ENCODE peak calls at places on chromosomes 2 and 18, in seven cellular contexts. C is GM23338, U is body of pancreas, R is type B pancreatic cell, I is cardiac fibroblast, H is neural crest cell, Y is fibroblast of the aortic adventitia. K is an unnamed sample.

GRCh38 chr2:3204451-3204850 is 173.2 kb downstream of the EIPR1 start:
- DNase-seq in C (no peak), U (no peak), R (no peak), I (no peak), H (no peak), Y (no peak), K (no peak)

GRCh38 chr2:60385648-60386047 is 167.8 kb downstream of the BCL11A start:
- DNase-seq in C (no peak), U (no peak), R (no peak), I (no peak), H (no peak), Y (no peak), K (no peak)

GRCh38 chr2:54088191-54088634 is 27.2 kb upstream of the ACYP2 start:
- DNase-seq in C (no peak), U (no peak), R (no peak), I (peak), H (no peak), Y (peak), K (no peak)

GRCh38 chr18:3238742-3239141 is 8.9 kb upstream of the MYL12A start:
- DNase-seq in C (no peak), U (no peak), R (no peak), I (no peak), H (no peak), Y (no peak), K (no peak)

GRCh38 chr18:8375269-8375668 is 234.0 kb upstream of the RAB12 start:
- DNase-seq in C (no peak), U (no peak), R (no peak), I (no peak), H (no peak), Y (no peak), K (no peak)

GRCh38 chr2:62461707-62462106 is 44.3 kb downstream of the TMEM17 start:
- DNase-seq in C (no peak), U (peak), R (no peak), I (peak), H (no peak), Y (peak), K (no peak)

GRCh38 chr2:179538406-179538805 is 273.8 kb upstream of the SESTD1 start:
- DNase-seq in C (no peak), U (no peak), R (no peak), I (peak), H (no peak), Y (peak), K (no peak)

GRCh38 chr2:45177870-45178269 is 168.6 kb upstream of the SIX2 start:
- DNase-seq in C (no peak), U (no peak), R (no peak), I (peak), H (no peak), Y (peak), K (no peak)

GRCh38 chr2:8641516-8641915 is 40.3 kb upstream of the ID2 start:
- DNase-seq in C (no peak), U (no peak), R (no peak), I (no peak), H (no peak), Y (no peak), K (no peak)

GRCh38 chr2:100619951-100620350 is 57.2 kb downstream of the PDCL3 start:
- DNase-seq in C (no peak), U (no peak), R (no peak), I (no peak), H (no peak), Y (no peak), K (no peak)

GRCh38 chr2:239549711-239550265 is 149.0 kb upstream of the HDAC4 start:
- DNase-seq in C (no peak), U (peak), R (no peak), I (no peak), H (no peak), Y (no peak), K (peak)

GRCh38 chr2:136424112-136424511 is 306.2 kb upstream of the CXCR4 start:
- DNase-seq in C (no peak), U (no peak), R (no peak), I (no peak), H (no peak), Y (no peak), K (no peak)

GRCh38 chr2:229431331-229431954 is 160.4 kb upstream of the PID1 start:
- DNase-seq in C (peak), U (no peak), R (no peak), I (peak), H (no peak), Y (peak), K (no peak)

GRCh38 chr2:23268467-23269263 is 116.3 kb upstream of the KLHL29 start:
- DNase-seq in C (no peak), U (no peak), R (no peak), I (no peak), H (no peak), Y (no peak), K (no peak)

GRCh38 chr2:216714412-216714775 is 19.0 kb upstream of the IGFBP5 start:
- DNase-seq in C (no peak), U (no peak), R (no peak), I (peak), H (no peak), Y (no peak), K (no peak)

GRCh38 chr2:96122391-96122790 is 6.0 kb upstream of the ADRA2B start:
- DNase-seq in C (no peak), U (no peak), R (no peak), I (no peak), H (no peak), Y (no peak), K (no peak)

GRCh38 chr2:128324897-128325410 is 6.3 kb upstream of the HS6ST1 start:
- DNase-seq in C (no peak), U (no peak), R (no peak), I (no peak), H (no peak), Y (no peak), K (no peak)

GRCh38 chr18:36493349-36494281 is 196.1 kb downstream of the FHOD3 start:
- DNase-seq in C (peak), U (peak), R (no peak), I (peak), H (no peak), Y (peak), K (no peak)

GRCh38 chr2:201420442-201421113 is 30.7 kb downstream of the TRAK2 start:
- DNase-seq in C (no peak), U (no peak), R (no peak), I (peak), H (no peak), Y (peak), K (no peak)

GRCh38 chr2:36615214-36615613 is 17.2 kb upstream of the FEZ2 start:
- DNase-seq in C (peak), U (no peak), R (no peak), I (peak), H (no peak), Y (peak), K (no peak)

GRCh38 chr2:148885988-148886387 is 11.0 kb downstream of the KIF5C start:
- DNase-seq in C (no peak), U (no peak), R (no peak), I (no peak), H (no peak), Y (no peak), K (no peak)

GRCh38 chr2:212451786-212452200 is 86.8 kb downstream of the ERBB4 start:
- DNase-seq in C (peak), U (no peak), R (no peak), I (peak), H (no peak), Y (peak), K (no peak)

GRCh38 chr2:70769450-70769849 is 1.4 kb upstream of the ADD2 start:
- DNase-seq in C (no peak), U (no peak), R (no peak), I (no peak), H (no peak), Y (no peak), K (no peak)

GRCh38 chr2:197270601-197271000 is 40.0 kb downstream of the ANKRD44 start:
- DNase-seq in C (no peak), U (no peak), R (no peak), I (no peak), H (no peak), Y (no peak), K (no peak)

GRCh38 chr18:39870586-39870985 is 2084.4 kb upstream of the PIK3C3 start:
- DNase-seq in C (no peak), U (no peak), R (no peak), I (peak), H (no peak), Y (no peak), K (no peak)

GRCh38 chr2:172709566-172710291 is 25.9 kb upstream of the RAPGEF4 start:
- DNase-seq in C (no peak), U (no peak), R (no peak), I (no peak), H (no peak), Y (no peak), K (no peak)

GRCh38 chr2:102366406-102367112 is 11.0 kb downstream of the IL18R1 start:
- DNase-seq in C (no peak), U (no peak), R (no peak), I (no peak), H (no peak), Y (no peak), K (no peak)

GRCh38 chr2:104523921-104524320 is 330.0 kb upstream of the POU3F3 start:
- DNase-seq in C (no peak), U (no peak), R (no peak), I (no peak), H (no peak), Y (no peak), K (no peak)

GRCh38 chr2:109475531-109476210 is 138.1 kb downstream of the SEPTIN10 start:
- DNase-seq in C (no peak), U (no peak), R (no peak), I (peak), H (no peak), Y (peak), K (no peak)

GRCh38 chr2:173064231-173064805 is 11.3 kb upstream of the MAP3K20 start:
- DNase-seq in C (no peak), U (no peak), R (no peak), I (no peak), H (no peak), Y (peak), K (no peak)

GRCh38 chr2:235807347-235807746 is 313.5 kb downstream of the AGAP1 start:
- DNase-seq in C (peak), U (no peak), R (no peak), I (no peak), H (peak), Y (no peak), K (no peak)

GRCh38 chr18:67770520-67770919 is 254.0 kb upstream of the DSEL start:
- DNase-seq in C (no peak), U (no peak), R (no peak), I (no peak), H (no peak), Y (no peak), K (no peak)

GRCh38 chr2:191847764-191848163 is 876 bp upstream of the CAVIN2 start:
- DNase-seq in C (no peak), U (no peak), R (no peak), I (no peak), H (no peak), Y (no peak), K (no peak)

GRCh38 chr2:131085646-131086045 is 7.6 kb downstream of the FAM168B start:
- DNase-seq in C (no peak), U (no peak), R (no peak), I (no peak), H (no peak), Y (no peak), K (no peak)

GRCh38 chr2:2095360-2096093 is 235.5 kb downstream of the MYT1L start:
- DNase-seq in C (peak), U (no peak), R (no peak), I (no peak), H (no peak), Y (no peak), K (no peak)
- TF ChIP-seq CTCF in C (peak), U (no peak), R (no peak), I (no peak), H (no peak), Y (no peak), K (no peak)

DNA sequence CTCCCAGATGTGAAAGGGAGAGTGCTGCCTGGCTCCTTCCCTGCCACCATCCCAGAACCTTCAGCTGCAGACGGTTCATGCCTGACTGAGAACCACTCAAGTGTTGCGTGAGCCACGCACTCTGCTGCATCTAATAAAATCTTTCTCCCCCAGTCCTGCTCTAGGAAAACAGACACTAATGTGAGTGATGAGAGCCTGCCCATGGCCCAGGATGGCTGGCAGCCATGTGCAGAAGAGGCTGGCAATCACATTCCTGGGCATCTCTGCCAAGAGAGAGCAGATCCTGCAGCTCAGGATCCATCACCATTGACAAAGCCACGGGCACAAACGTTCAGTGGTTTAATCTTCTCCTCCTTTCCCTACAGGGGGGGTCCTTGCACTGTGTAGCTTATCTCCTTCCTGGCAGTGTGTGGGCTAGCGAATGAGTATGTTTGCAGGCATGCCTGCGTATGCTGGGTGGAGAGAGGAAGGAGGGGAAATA is 477.5 kb downstream of the SLC4A3 start:
- DNase-seq in C (peak), U (no peak), R (no peak), I (peak), H (no peak), Y (peak), K (no peak)
- TF ChIP-seq CTCF in C (peak), U (no peak), R (peak), I (peak), H (no peak), Y (peak), K (no peak)

GRCh38 chr2:14831458-14831857 is 198.9 kb downstream of the LRATD1 start:
- DNase-seq in C (peak), U (no peak), R (no peak), I (no peak), H (no peak), Y (no peak), K (no peak)
- TF ChIP-seq CTCF in C (peak), U (peak), R (peak), I (no peak), H (no peak), Y (no peak), K (no peak)

GRCh38 chr18:49464718-49465598 is 4.5 kb upstream of the DYM start:
- DNase-seq in C (peak), U (no peak), R (no peak), I (peak), H (no peak), Y (peak), K (no peak)
- TF ChIP-seq CTCF in C (no peak), U (no peak), R (no peak), I (no peak), H (no peak), Y (no peak), K (no peak)

GRCh38 chr2:86764661-86765307 is 25.9 kb downstream of the CD8A start:
- DNase-seq in C (peak), U (no peak), R (no peak), I (peak), H (peak), Y (peak), K (no peak)
- TF ChIP-seq CTCF in C (peak), U (peak), R (peak), I (peak), H (peak), Y (peak), K (no peak)

K was measured in omental fat pad.